ENCODE peak calls at places on chromosomes 16 and 17, in four cellular contexts. One of them, this sample, is unnamed.
A peak's percentile ranks its signal among the peaks of the same experiment; 100 is the strongest.

GRCh38 chr17:27651411-27652345 is 20.7 kb downstream of the LGALS9 start:
- DNase-seq in thoracic aorta: no peak
- DNase-seq in ovary: peak; percentile 77
- DNase-seq in A673: peak; percentile 66
- DNase-seq in this sample: no peak

GRCh38 chr16:13920510-13920818 is 510 bp downstream of the ERCC4 start:
- DNase-seq in ovary: no peak
- DNase-seq in A673: no peak
- DNase-seq in thoracic aorta: no peak
- DNase-seq in this sample: no peak

GRCh38 chr17:70204431-70204830 is 35.1 kb downstream of the KCNJ2 start:
- DNase-seq in A673: no peak
- DNase-seq in thoracic aorta: no peak
- DNase-seq in ovary: no peak
- DNase-seq in this sample: no peak

GRCh38 chr17:48139948-48140347 is 32.4 kb downstream of the SNX11 start:
- DNase-seq in thoracic aorta: no peak
- DNase-seq in ovary: no peak
- DNase-seq in A673: no peak
- DNase-seq in this sample: no peak

GRCh38 chr17:32494621-32495346 is 8.0 kb downstream of the CDK5R1 start:
- DNase-seq in thoracic aorta: no peak
- DNase-seq in ovary: no peak
- DNase-seq in A673: peak; percentile 75
- DNase-seq in this sample: no peak

GRCh38 chr17:64622931-64623654 is 39.0 kb downstream of the SMURF2 start:
- DNase-seq in A673: no peak
- DNase-seq in ovary: no peak
- DNase-seq in thoracic aorta: no peak
- DNase-seq in this sample: no peak

GRCh38 chr17:77693301-77693700 is 265.2 kb upstream of the TNRC6C start:
- DNase-seq in thoracic aorta: no peak
- DNase-seq in A673: no peak
- DNase-seq in ovary: no peak
- DNase-seq in this sample: no peak

GRCh38 chr17:55089251-55089650 is 120.7 kb downstream of the STXBP4 start:
- DNase-seq in ovary: no peak
- DNase-seq in thoracic aorta: no peak
- DNase-seq in A673: no peak
- DNase-seq in this sample: no peak

GRCh38 chr17:5838661-5839300 is 231.4 kb upstream of the WSCD1 start:
- DNase-seq in A673: no peak
- DNase-seq in ovary: no peak
- DNase-seq in thoracic aorta: no peak
- DNase-seq in this sample: no peak

GRCh38 chr17:73643012-73643845 is 1.0 kb downstream of the SDK2 start:
- DNase-seq in ovary: no peak
- DNase-seq in thoracic aorta: no peak
- DNase-seq in A673: peak; percentile 21
- DNase-seq in this sample: no peak

GRCh38 chr17:47401100-47401499 is 77.3 kb downstream of the EFCAB13 start:
- DNase-seq in A673: no peak
- DNase-seq in thoracic aorta: no peak
- DNase-seq in ovary: no peak
- DNase-seq in this sample: no peak

GRCh38 chr17:31696184-31696602 is 162.9 kb downstream of the COPRS start:
- DNase-seq in ovary: peak; percentile 80
- DNase-seq in A673: peak; percentile 32
- DNase-seq in thoracic aorta: peak; percentile 78
- DNase-seq in this sample: peak; percentile 84

GRCh38 chr17:61362396-61362795 is 37.2 kb upstream of the TBX2 start:
- DNase-seq in ovary: no peak
- DNase-seq in A673: no peak
- DNase-seq in thoracic aorta: no peak
- DNase-seq in this sample: no peak

GRCh38 chr16:8113843-8114242 is 476.5 kb downstream of the TMEM114 start:
- DNase-seq in ovary: no peak
- DNase-seq in A673: no peak
- DNase-seq in thoracic aorta: no peak
- DNase-seq in this sample: no peak

GRCh38 chr16:49800876-49801275 is 55.0 kb downstream of the ZNF423 start:
- DNase-seq in A673: no peak
- DNase-seq in ovary: no peak
- DNase-seq in thoracic aorta: no peak
- DNase-seq in this sample: no peak

GRCh38 chr17:77842148-77842905 is 116.2 kb upstream of the TNRC6C start:
- DNase-seq in A673: no peak
- DNase-seq in ovary: peak; percentile 9
- DNase-seq in thoracic aorta: no peak
- DNase-seq in this sample: no peak

GRCh38 chr16:4684763-4685162 is 8.6 kb upstream of the NUDT16L1 start:
- DNase-seq in A673: no peak
- DNase-seq in ovary: no peak
- DNase-seq in thoracic aorta: no peak
- DNase-seq in this sample: no peak

GRCh38 chr16:49590166-49590871 is 216.7 kb downstream of the C16orf78 start:
- DNase-seq in ovary: no peak
- DNase-seq in A673: no peak
- DNase-seq in thoracic aorta: no peak
- DNase-seq in this sample: no peak

GRCh38 chr16:1158456-1159324 is 5.8 kb downstream of the CACNA1H start:
- DNase-seq in ovary: peak; percentile 95
- DNase-seq in thoracic aorta: no peak
- DNase-seq in A673: peak; percentile 56
- DNase-seq in this sample: no peak

GRCh38 chr16:53821487-53821886 is 117.5 kb downstream of the FTO start:
- DNase-seq in ovary: no peak
- DNase-seq in A673: no peak
- DNase-seq in thoracic aorta: no peak
- DNase-seq in this sample: no peak

GRCh38 chr17:71760062-71760720 is 360.6 kb upstream of the SOX9 start:
- DNase-seq in A673: no peak
- DNase-seq in thoracic aorta: no peak
- DNase-seq in ovary: no peak
- DNase-seq in this sample: peak; percentile 49

GRCh38 chr16:51716195-51716594 is 565.1 kb upstream of the SALL1 start:
- DNase-seq in ovary: no peak
- DNase-seq in thoracic aorta: no peak
- DNase-seq in A673: no peak
- DNase-seq in this sample: no peak

GRCh38 chr17:39156491-39156890 is 5.1 kb upstream of the PLXDC1 start:
- DNase-seq in A673: no peak
- DNase-seq in thoracic aorta: no peak
- DNase-seq in ovary: no peak
- DNase-seq in this sample: no peak

GRCh38 chr17:39576187-39576586 is 31.5 kb downstream of the NEUROD2 start:
- DNase-seq in thoracic aorta: no peak
- DNase-seq in A673: peak; percentile 48
- DNase-seq in ovary: no peak
- DNase-seq in this sample: no peak

GRCh38 chr16:87924937-87925670 is 11.2 kb downstream of the CA5A start:
- DNase-seq in thoracic aorta: no peak
- DNase-seq in ovary: no peak
- DNase-seq in A673: peak; percentile 23
- DNase-seq in this sample: no peak
- TF ChIP-seq CTCF in thoracic aorta: no peak
- TF ChIP-seq CTCF in ovary: no peak
- TF ChIP-seq CTCF in A673: no peak
- TF ChIP-seq CTCF in this sample: no peak

GRCh38 chr17:10050597-10051101 is 145.6 kb upstream of the RCVRN start:
- DNase-seq in thoracic aorta: no peak
- DNase-seq in A673: no peak
- DNase-seq in ovary: no peak
- DNase-seq in this sample: peak; percentile 34
- H3K27ac ChIP-seq in thoracic aorta: no peak overlapping the region
- H3K27ac ChIP-seq in A673: no peak overlapping the region
- H3K27ac ChIP-seq in ovary: no peak overlapping the region
- H3K27ac ChIP-seq in this sample: peak overlapping the region; percentile 47

DNA sequence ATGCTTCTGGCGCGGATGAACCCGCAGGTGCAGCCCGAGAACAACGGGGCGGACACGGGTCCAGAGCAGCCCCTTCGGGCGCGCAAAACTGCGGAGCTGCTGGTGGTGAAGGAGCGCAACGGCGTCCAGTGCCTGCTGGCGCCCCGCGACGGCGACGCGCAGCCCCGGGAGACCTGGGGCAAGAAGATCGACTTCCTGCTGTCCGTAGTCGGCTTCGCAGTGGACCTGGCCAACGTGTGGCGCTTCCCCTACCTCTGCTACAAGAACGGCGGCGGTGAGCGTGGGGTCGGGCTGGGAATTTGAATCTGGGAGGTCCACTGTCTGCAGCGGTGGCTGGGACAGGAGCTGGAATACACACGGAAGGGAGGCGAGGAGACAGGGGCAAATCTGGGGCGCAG is 906 bp downstream of the SLC6A2 start:
- DNase-seq in thoracic aorta: no peak
- DNase-seq in A673: no peak
- DNase-seq in ovary: no peak
- DNase-seq in this sample: no peak
- H3K4me3 ChIP-seq in thoracic aorta: no peak overlapping the region
- H3K4me3 ChIP-seq in A673: no peak overlapping the region
- H3K4me3 ChIP-seq in ovary: no peak overlapping the region
- H3K4me3 ChIP-seq in this sample: no peak overlapping the region

GRCh38 chr17:75876190-75876937 is 2.0 kb downstream of the TRIM47 start:
- DNase-seq in A673: no peak
- DNase-seq in thoracic aorta: no peak
- DNase-seq in ovary: no peak
- DNase-seq in this sample: no peak
- TF ChIP-seq CTCF in A673: no peak
- TF ChIP-seq CTCF in thoracic aorta: peak; percentile 13
- TF ChIP-seq CTCF in ovary: no peak
- TF ChIP-seq CTCF in this sample: peak; percentile 17

GRCh38 chr16:2457946-2458345 is 2.0 kb upstream of the TEDC2 start:
- DNase-seq in ovary: no peak
- DNase-seq in thoracic aorta: no peak
- DNase-seq in A673: no peak
- DNase-seq in this sample: no peak

GRCh38 chr16:2456551-2457153 is 3.3 kb upstream of the TEDC2 start:
- DNase-seq in A673: no peak
- DNase-seq in ovary: no peak
- DNase-seq in thoracic aorta: no peak
- DNase-seq in this sample: no peak

GRCh38 chr16:2455081-2455845 is 4.6 kb upstream of the TEDC2 start:
- DNase-seq in thoracic aorta: no peak
- DNase-seq in A673: no peak
- DNase-seq in ovary: no peak
- DNase-seq in this sample: no peak

GRCh38 chr16:2458887-2459646 is 842 bp upstream of the TEDC2 start:
- DNase-seq in thoracic aorta: no peak
- DNase-seq in A673: no peak
- DNase-seq in ovary: peak; percentile 48
- DNase-seq in this sample: no peak

GRCh38 chr16:2457267-2457666 is 2.6 kb upstream of the TEDC2 start:
- DNase-seq in thoracic aorta: no peak
- DNase-seq in ovary: peak; percentile 34
- DNase-seq in A673: no peak
- DNase-seq in this sample: no peak
- H3K27ac ChIP-seq in thoracic aorta: no peak overlapping the region
- H3K27ac ChIP-seq in ovary: no peak overlapping the region
- H3K27ac ChIP-seq in A673: peak overlapping the region; percentile 13
- H3K27ac ChIP-seq in this sample: no peak overlapping the region

GRCh38 chr17:58413684-58414083 is 3.6 kb downstream of the RNF43 start:
- DNase-seq in thoracic aorta: no peak
- DNase-seq in ovary: no peak
- DNase-seq in A673: no peak
- DNase-seq in this sample: no peak
- H3K4me3 ChIP-seq in thoracic aorta: no peak overlapping the region
- H3K4me3 ChIP-seq in ovary: no peak overlapping the region
- H3K4me3 ChIP-seq in A673: no peak overlapping the region
- H3K4me3 ChIP-seq in this sample: no peak overlapping the region

DNA sequence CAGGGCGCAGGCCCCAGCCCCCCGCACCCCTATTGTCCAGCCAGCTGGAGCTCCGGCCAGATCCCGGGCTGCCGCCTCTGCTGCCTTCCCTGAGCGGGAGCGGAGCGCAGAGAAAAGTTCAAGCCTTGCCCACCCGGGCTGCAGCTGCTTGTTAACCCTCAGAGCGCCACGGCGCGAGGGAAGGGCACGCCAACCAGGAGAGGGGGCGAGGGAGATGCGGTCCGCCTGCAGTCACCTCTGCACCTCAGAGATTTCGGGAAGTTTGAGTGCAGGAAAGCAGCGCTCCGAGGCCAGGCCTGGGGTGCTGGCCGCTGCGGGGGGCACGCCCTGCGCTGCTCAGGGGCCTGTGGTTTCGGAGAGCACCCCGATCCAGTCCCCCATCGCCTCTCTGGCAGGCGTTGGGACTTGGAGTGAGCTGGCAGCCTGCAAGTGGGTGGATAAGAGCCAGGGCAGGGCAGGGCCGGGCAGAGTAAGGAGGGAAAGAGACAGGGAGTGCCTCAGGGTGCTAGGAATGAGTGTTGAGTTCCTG is 1.1 kb downstream of the CDH13 start:
- DNase-seq in ovary: no peak
- DNase-seq in A673: no peak
- DNase-seq in thoracic aorta: no peak
- DNase-seq in this sample: no peak
- TF ChIP-seq CTCF in ovary: no peak
- TF ChIP-seq CTCF in A673: no peak
- TF ChIP-seq CTCF in thoracic aorta: no peak
- TF ChIP-seq CTCF in this sample: no peak

GRCh38 chr16:67774457-67774853 is 31.9 kb downstream of the RANBP10 start:
- DNase-seq in ovary: no peak
- DNase-seq in thoracic aorta: no peak
- DNase-seq in A673: no peak
- DNase-seq in this sample: no peak
- H3K27ac ChIP-seq in ovary: no peak overlapping the region
- H3K27ac ChIP-seq in thoracic aorta: no peak overlapping the region
- H3K27ac ChIP-seq in A673: no peak overlapping the region
- H3K27ac ChIP-seq in this sample: no peak overlapping the region

DNA sequence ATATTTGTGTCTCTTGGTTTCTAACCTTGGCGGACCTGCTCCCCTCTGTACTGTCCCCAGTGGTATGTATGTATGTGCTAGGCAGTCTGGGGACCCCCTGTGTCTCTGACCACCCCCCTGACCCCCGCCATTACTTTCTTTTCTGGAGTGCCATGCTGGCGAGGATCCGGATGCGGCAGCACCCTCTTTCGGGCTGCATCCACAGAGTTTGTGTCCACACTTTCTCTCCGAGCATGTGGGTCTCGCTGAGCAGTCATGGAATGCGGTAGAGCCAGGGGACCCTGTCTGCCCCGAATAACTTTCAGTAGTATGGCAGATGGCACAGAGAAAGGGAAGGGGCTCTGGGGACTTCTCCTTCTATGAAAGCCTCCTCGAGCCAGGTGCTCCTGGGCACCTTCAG is 17.0 kb downstream of the KCTD2 start:
- DNase-seq in A673: no peak
- DNase-seq in ovary: no peak
- DNase-seq in thoracic aorta: no peak
- DNase-seq in this sample: no peak
- H3K4me3 ChIP-seq in A673: no peak overlapping the region
- H3K4me3 ChIP-seq in ovary: no peak overlapping the region
- H3K4me3 ChIP-seq in thoracic aorta: no peak overlapping the region
- H3K4me3 ChIP-seq in this sample: no peak overlapping the region

GRCh38 chr17:4008082-4008435 is 43.8 kb upstream of the ATP2A3 start:
- DNase-seq in ovary: no peak
- DNase-seq in A673: no peak
- DNase-seq in thoracic aorta: no peak
- DNase-seq in this sample: no peak
- TF ChIP-seq CTCF in ovary: no peak
- TF ChIP-seq CTCF in A673: peak; percentile 32
- TF ChIP-seq CTCF in thoracic aorta: no peak
- TF ChIP-seq CTCF in this sample: peak; percentile 27

This sample was measured in AG04450.